ENCODE peak calls at places on chromosomes 7 and 10, in six cellular contexts. B, U, M, E, I and P are unnamed samples.

GRCh38 chr7:96648784-96649183 is 60.9 kb downstream of the SEM1 start:
- DNase-seq in B (no peak), U (no peak), M (no peak), E (no peak), I (no peak), P (no peak)

GRCh38 chr10:45439873-45440272 is 65.9 kb downstream of the ALOX5 start:
- DNase-seq in B (no peak), U (no peak), M (no peak), E (no peak), I (no peak), P (no peak)

GRCh38 chr10:6513509-6513908 is 66.6 kb downstream of the PRKCQ start:
- DNase-seq in B (no peak), U (no peak), M (no peak), E (no peak), I (peak), P (no peak)

GRCh38 chr7:142776206-142776844 is 5.6 kb downstream of the PRSS2 start:
- DNase-seq in B (no peak), U (no peak), M (no peak), E (no peak), I (no peak), P (no peak)

GRCh38 chr10:127145173-127145572 is 51.2 kb downstream of the INSYN2A start:
- DNase-seq in B (no peak), U (no peak), M (no peak), E (no peak), I (no peak), P (no peak)

GRCh38 chr10:35595106-35595505 is 10.0 kb upstream of the GJD4 start:
- DNase-seq in B (no peak), U (no peak), M (no peak), E (no peak), I (no peak), P (no peak)

GRCh38 chr7:94392391-94392782 is 2.3 kb upstream of the COL1A2 start:
- DNase-seq in B (no peak), U (no peak), M (no peak), E (no peak), I (no peak), P (no peak)

GRCh38 chr10:13761490-13762091 is 174.8 kb downstream of the PRPF18 start:
- DNase-seq in B (no peak), U (peak), M (no peak), E (no peak), I (no peak), P (no peak)

GRCh38 chr10:124342136-124342820 is 76.4 kb downstream of the OAT start:
- DNase-seq in B (no peak), U (no peak), M (no peak), E (no peak), I (no peak), P (no peak)

GRCh38 chr10:34908472-34908871 is 93.4 kb upstream of the PARD3 start:
- DNase-seq in B (no peak), U (no peak), M (no peak), E (no peak), I (no peak), P (no peak)

GRCh38 chr10:58023341-58024073 is 244.2 kb downstream of the IPMK start:
- DNase-seq in B (no peak), U (no peak), M (no peak), E (no peak), I (no peak), P (no peak)

GRCh38 chr10:124143721-124144120 is 50.3 kb upstream of the CHST15 start:
- DNase-seq in B (no peak), U (no peak), M (no peak), E (no peak), I (no peak), P (no peak)

GRCh38 chr10:110843031-110843430 is 28.7 kb upstream of the PDCD4 start:
- DNase-seq in B (no peak), U (peak), M (peak), E (no peak), I (peak), P (no peak)

GRCh38 chr10:14190702-14191101 is 140.0 kb downstream of the FRMD4A start:
- DNase-seq in B (no peak), U (no peak), M (no peak), E (no peak), I (no peak), P (no peak)

GRCh38 chr7:884191-885003 is 8.0 kb downstream of the GET4 start:
- DNase-seq in B (no peak), U (no peak), M (no peak), E (no peak), I (no peak), P (no peak)

GRCh38 chr7:86282014-86282682 is 361.6 kb upstream of the GRM3 start:
- DNase-seq in B (no peak), U (no peak), M (no peak), E (no peak), I (no peak), P (no peak)

GRCh38 chr10:127047878-127048238 is 142.6 kb downstream of the DOCK1 start:
- DNase-seq in B (no peak), U (no peak), M (no peak), E (no peak), I (no peak), P (no peak)

GRCh38 chr7:135186261-135186540 is 15.7 kb upstream of the CYREN start:
- DNase-seq in B (no peak), U (no peak), M (no peak), E (no peak), I (no peak), P (no peak)

GRCh38 chr7:83326223-83326622 is 163.5 kb upstream of the PCLO start:
- DNase-seq in B (no peak), U (no peak), M (no peak), E (no peak), I (no peak), P (no peak)

GRCh38 chr7:99000196-99000903 is 122.0 kb downstream of the TRRAP start:
- DNase-seq in B (no peak), U (no peak), M (no peak), E (no peak), I (no peak), P (no peak)

GRCh38 chr7:97006951-97007861 is 1.9 kb downstream of the DLX6 start:
- DNase-seq in B (no peak), U (no peak), M (no peak), E (no peak), I (no peak), P (peak)

GRCh38 chr7:38929460-38930171 is 20.6 kb upstream of the VPS41 start:
- DNase-seq in B (no peak), U (no peak), M (no peak), E (no peak), I (no peak), P (no peak)

GRCh38 chr7:152556013-152556412 is 119.9 kb downstream of the XRCC2 start:
- DNase-seq in B (no peak), U (no peak), M (no peak), E (no peak), I (no peak), P (no peak)

GRCh38 chr7:1703475-1704325 is 33.6 kb downstream of the ELFN1 start:
- DNase-seq in B (no peak), U (no peak), M (no peak), E (no peak), I (no peak), P (no peak)

GRCh38 chr10:93352638-93353383 is 129.3 kb downstream of the MYOF start:
- DNase-seq in B (peak), U (peak), M (no peak), E (no peak), I (no peak), P (peak)

GRCh38 chr7:1569016-1569415 is 816 bp downstream of the PSMG3 start:
- DNase-seq in B (no peak), U (peak), M (no peak), E (no peak), I (no peak), P (no peak)

GRCh38 chr10:72932259-72933015 is 22.2 kb downstream of the PLA2G12B start:
- DNase-seq in B (no peak), U (no peak), M (no peak), E (no peak), I (no peak), P (no peak)

GRCh38 chr7:99729501-99730261 is 5.3 kb downstream of the CYP3A7 start:
- DNase-seq in B (no peak), U (no peak), M (no peak), E (peak), I (no peak), P (no peak)

GRCh38 chr7:28328161-28328560 is 84.2 kb upstream of the CREB5 start:
- DNase-seq in B (no peak), U (no peak), M (no peak), E (no peak), I (no peak), P (no peak)

GRCh38 chr7:5594616-5595544 is 171.2 kb upstream of the TNRC18 start:
- DNase-seq in B (peak), U (peak), M (no peak), E (no peak), I (no peak), P (peak)

GRCh38 chr10:132132391-132132841 is 54.3 kb upstream of the DPYSL4 start:
- DNase-seq in B (no peak), U (no peak), M (no peak), E (no peak), I (no peak), P (no peak)

GRCh38 chr10:70186090-70186489 is 15.8 kb upstream of the SAR1A start:
- DNase-seq in B (no peak), U (no peak), M (no peak), E (no peak), I (no peak), P (no peak)